ENCODE peak calls at places on chromosomes 7 and 10, in nine cellular contexts. One of them, this sample, is unnamed.

GRCh38 chr7:150400779-150401423 is 21.8 kb downstream of the ZNF775 start:
- DNase-seq in pons: no peak
- DNase-seq in NCI-H1436: no peak
- DNase-seq in smooth muscle cell of the brain vasculature: no peak
- DNase-seq in AG08395: no peak
- DNase-seq in esophagus squamous epithelium: no peak
- DNase-seq in EL: no peak
- DNase-seq in PC-3: no peak
- DNase-seq in hepatocyte: peak; percentile 4
- DNase-seq in this sample: peak; percentile 24

GRCh38 chr7:12637819-12638592 is 49.4 kb upstream of the ARL4A start:
- DNase-seq in smooth muscle cell of the brain vasculature: no peak
- DNase-seq in pons: peak; percentile 57
- DNase-seq in NCI-H1436: no peak
- DNase-seq in AG08395: no peak
- DNase-seq in hepatocyte: no peak
- DNase-seq in esophagus squamous epithelium: no peak
- DNase-seq in EL: no peak
- DNase-seq in PC-3: no peak
- DNase-seq in this sample: no peak

GRCh38 chr7:33918401-33919120 is 13.2 kb downstream of the BMPER start:
- DNase-seq in smooth muscle cell of the brain vasculature: no peak
- DNase-seq in NCI-H1436: no peak
- DNase-seq in hepatocyte: no peak
- DNase-seq in pons: no peak
- DNase-seq in AG08395: no peak
- DNase-seq in PC-3: no peak
- DNase-seq in EL: no peak
- DNase-seq in esophagus squamous epithelium: no peak
- DNase-seq in this sample: no peak

GRCh38 chr7:149598721-149599308 is 101.2 kb upstream of the ZNF746 start:
- DNase-seq in pons: peak; percentile 36
- DNase-seq in hepatocyte: peak; percentile 38
- DNase-seq in AG08395: peak; percentile 61
- DNase-seq in esophagus squamous epithelium: no peak
- DNase-seq in smooth muscle cell of the brain vasculature: no peak
- DNase-seq in PC-3: peak; percentile 69
- DNase-seq in NCI-H1436: no peak
- DNase-seq in EL: peak; percentile 28
- DNase-seq in this sample: no peak

GRCh38 chr10:101768791-101769170 is 7.1 kb downstream of the FGF8 start:
- DNase-seq in pons: no peak
- DNase-seq in AG08395: no peak
- DNase-seq in PC-3: no peak
- DNase-seq in esophagus squamous epithelium: no peak
- DNase-seq in NCI-H1436: no peak
- DNase-seq in EL: no peak
- DNase-seq in smooth muscle cell of the brain vasculature: no peak
- DNase-seq in hepatocyte: no peak
- DNase-seq in this sample: no peak

GRCh38 chr10:15385552-15386455 is 14.7 kb upstream of the FAM171A1 start:
- DNase-seq in pons: no peak
- DNase-seq in PC-3: no peak
- DNase-seq in hepatocyte: no peak
- DNase-seq in esophagus squamous epithelium: no peak
- DNase-seq in AG08395: no peak
- DNase-seq in NCI-H1436: no peak
- DNase-seq in smooth muscle cell of the brain vasculature: no peak
- DNase-seq in EL: no peak
- DNase-seq in this sample: no peak

GRCh38 chr10:114548662-114549061 is 109.4 kb downstream of the ABLIM1 start:
- DNase-seq in pons: peak; percentile 53
- DNase-seq in PC-3: peak; percentile 59
- DNase-seq in smooth muscle cell of the brain vasculature: peak; percentile 32
- DNase-seq in AG08395: peak; percentile 62
- DNase-seq in EL: peak; percentile 38
- DNase-seq in esophagus squamous epithelium: no peak
- DNase-seq in hepatocyte: peak; percentile 56
- DNase-seq in NCI-H1436: no peak
- DNase-seq in this sample: no peak

GRCh38 chr10:131560726-131561390 is 249.3 kb upstream of the TCERG1L start:
- DNase-seq in AG08395: no peak
- DNase-seq in hepatocyte: no peak
- DNase-seq in pons: no peak
- DNase-seq in smooth muscle cell of the brain vasculature: no peak
- DNase-seq in PC-3: no peak
- DNase-seq in EL: no peak
- DNase-seq in NCI-H1436: no peak
- DNase-seq in esophagus squamous epithelium: no peak
- DNase-seq in this sample: no peak

GRCh38 chr7:151964951-151965350 is 8.7 kb downstream of the GALNTL5 start:
- DNase-seq in hepatocyte: no peak
- DNase-seq in esophagus squamous epithelium: no peak
- DNase-seq in smooth muscle cell of the brain vasculature: no peak
- DNase-seq in pons: no peak
- DNase-seq in EL: no peak
- DNase-seq in NCI-H1436: no peak
- DNase-seq in PC-3: no peak
- DNase-seq in AG08395: peak; percentile 34
- DNase-seq in this sample: no peak

GRCh38 chr7:82375068-82375467 is 68.5 kb downstream of the CACNA2D1 start:
- DNase-seq in pons: no peak
- DNase-seq in hepatocyte: no peak
- DNase-seq in PC-3: no peak
- DNase-seq in smooth muscle cell of the brain vasculature: no peak
- DNase-seq in NCI-H1436: no peak
- DNase-seq in AG08395: no peak
- DNase-seq in EL: no peak
- DNase-seq in esophagus squamous epithelium: no peak
- DNase-seq in this sample: no peak

GRCh38 chr7:117322741-117323584 is at the start of gene WNT2:
- DNase-seq in AG08395: peak; percentile 3
- DNase-seq in NCI-H1436: no peak
- DNase-seq in smooth muscle cell of the brain vasculature: no peak
- DNase-seq in esophagus squamous epithelium: no peak
- DNase-seq in PC-3: no peak
- DNase-seq in EL: peak; percentile 20
- DNase-seq in pons: no peak
- DNase-seq in hepatocyte: peak; percentile 23
- DNase-seq in this sample: no peak

GRCh38 chr10:48903151-48903550 is 36.5 kb downstream of the LRRC18 start:
- DNase-seq in hepatocyte: no peak
- DNase-seq in PC-3: no peak
- DNase-seq in smooth muscle cell of the brain vasculature: no peak
- DNase-seq in NCI-H1436: no peak
- DNase-seq in pons: no peak
- DNase-seq in esophagus squamous epithelium: no peak
- DNase-seq in EL: no peak
- DNase-seq in AG08395: no peak
- DNase-seq in this sample: no peak

GRCh38 chr7:151082151-151083070 is 882 bp downstream of the TMUB1 start:
- DNase-seq in smooth muscle cell of the brain vasculature: no peak
- DNase-seq in AG08395: no peak
- DNase-seq in hepatocyte: no peak
- DNase-seq in PC-3: no peak
- DNase-seq in pons: no peak
- DNase-seq in NCI-H1436: no peak
- DNase-seq in esophagus squamous epithelium: no peak
- DNase-seq in EL: no peak
- DNase-seq in this sample: no peak

GRCh38 chr7:74121401-74122249 is 38.0 kb downstream of the LIMK1 start:
- DNase-seq in smooth muscle cell of the brain vasculature: no peak
- DNase-seq in EL: no peak
- DNase-seq in AG08395: no peak
- DNase-seq in esophagus squamous epithelium: no peak
- DNase-seq in hepatocyte: no peak
- DNase-seq in NCI-H1436: no peak
- DNase-seq in PC-3: no peak
- DNase-seq in pons: no peak
- DNase-seq in this sample: no peak

GRCh38 chr10:119199231-119199992 is 8.0 kb upstream of the GRK5 start:
- DNase-seq in pons: peak; percentile 91
- DNase-seq in PC-3: peak; percentile 70
- DNase-seq in hepatocyte: peak; percentile 88
- DNase-seq in esophagus squamous epithelium: no peak
- DNase-seq in EL: peak; percentile 64
- DNase-seq in AG08395: peak; percentile 85
- DNase-seq in NCI-H1436: peak; percentile 61
- DNase-seq in smooth muscle cell of the brain vasculature: peak; percentile 70
- DNase-seq in this sample: peak; percentile 77

GRCh38 chr10:96509017-96509641 is 4.6 kb downstream of the TLL2 start:
- DNase-seq in pons: no peak
- DNase-seq in smooth muscle cell of the brain vasculature: peak; percentile 62
- DNase-seq in hepatocyte: no peak
- DNase-seq in PC-3: no peak
- DNase-seq in EL: peak; percentile 71
- DNase-seq in NCI-H1436: no peak
- DNase-seq in esophagus squamous epithelium: no peak
- DNase-seq in AG08395: peak; percentile 66
- DNase-seq in this sample: no peak

GRCh38 chr10:32958992-32959703 is 1.1 kb upstream of the ITGB1 start:
- DNase-seq in pons: no peak
- DNase-seq in EL: no peak
- DNase-seq in PC-3: peak; percentile 46
- DNase-seq in AG08395: no peak
- DNase-seq in NCI-H1436: no peak
- DNase-seq in esophagus squamous epithelium: no peak
- DNase-seq in smooth muscle cell of the brain vasculature: no peak
- DNase-seq in hepatocyte: no peak
- DNase-seq in this sample: no peak

GRCh38 chr7:30933124-30933893 is 21.7 kb downstream of the AQP1 start:
- DNase-seq in esophagus squamous epithelium: no peak
- DNase-seq in pons: no peak
- DNase-seq in smooth muscle cell of the brain vasculature: no peak
- DNase-seq in hepatocyte: peak; percentile 3
- DNase-seq in AG08395: no peak
- DNase-seq in EL: no peak
- DNase-seq in NCI-H1436: peak; percentile 7
- DNase-seq in PC-3: no peak
- DNase-seq in this sample: peak; percentile 63